ENCODE peak calls at places on chromosome 6, in six cellular contexts. One of them, this sample, is unnamed.

GRCh38 chr6:57421503-57421902 is 104.1 kb downstream of the PRIM2 start:
- DNase-seq in NCI-H2081: no peak
- DNase-seq in gastrocnemius medialis: no peak
- DNase-seq in activated CD4-positive, alpha-beta memory T cell treated with anti-CD3 and anti-CD28 coated beads for 36 hours: no peak
- DNase-seq in NCI-H748 treated with DMSO at 0.1 percent for 48 hours: no peak
- DNase-seq in GM13977: no peak
- DNase-seq in this sample: no peak

GRCh38 chr6:136503303-136503702 is 46.9 kb downstream of the MAP7 start:
- DNase-seq in NCI-H2081: peak; percentile 1
- DNase-seq in gastrocnemius medialis: no peak
- DNase-seq in activated CD4-positive, alpha-beta memory T cell treated with anti-CD3 and anti-CD28 coated beads for 36 hours: no peak
- DNase-seq in NCI-H748 treated with DMSO at 0.1 percent for 48 hours: no peak
- DNase-seq in GM13977: no peak
- DNase-seq in this sample: no peak

GRCh38 chr6:105433723-105434122 is 30.8 kb upstream of the PREP start:
- DNase-seq in NCI-H2081: no peak
- DNase-seq in gastrocnemius medialis: no peak
- DNase-seq in activated CD4-positive, alpha-beta memory T cell treated with anti-CD3 and anti-CD28 coated beads for 36 hours: no peak
- DNase-seq in NCI-H748 treated with DMSO at 0.1 percent for 48 hours: no peak
- DNase-seq in GM13977: no peak
- DNase-seq in this sample: no peak

GRCh38 chr6:120871416-120872261 is 462.6 kb downstream of the TBC1D32 start:
- DNase-seq in NCI-H2081: no peak
- DNase-seq in gastrocnemius medialis: no peak
- DNase-seq in activated CD4-positive, alpha-beta memory T cell treated with anti-CD3 and anti-CD28 coated beads for 36 hours: no peak
- DNase-seq in NCI-H748 treated with DMSO at 0.1 percent for 48 hours: no peak
- DNase-seq in GM13977: no peak
- DNase-seq in this sample: no peak

GRCh38 chr6:40308533-40309306 is 278.4 kb downstream of the LRFN2 start:
- DNase-seq in NCI-H2081: peak; percentile 63
- DNase-seq in gastrocnemius medialis: no peak
- DNase-seq in activated CD4-positive, alpha-beta memory T cell treated with anti-CD3 and anti-CD28 coated beads for 36 hours: peak; percentile 68
- DNase-seq in NCI-H748 treated with DMSO at 0.1 percent for 48 hours: peak; percentile 66
- DNase-seq in GM13977: peak; percentile 67
- DNase-seq in this sample: no peak

GRCh38 chr6:43963203-43963602 is 164.0 kb downstream of the MRPL14 start:
- DNase-seq in NCI-H2081: no peak
- DNase-seq in gastrocnemius medialis: no peak
- DNase-seq in activated CD4-positive, alpha-beta memory T cell treated with anti-CD3 and anti-CD28 coated beads for 36 hours: no peak
- DNase-seq in NCI-H748 treated with DMSO at 0.1 percent for 48 hours: no peak
- DNase-seq in GM13977: no peak
- DNase-seq in this sample: no peak

GRCh38 chr6:170344631-170345576 is 38.3 kb downstream of the FAM120B start:
- DNase-seq in NCI-H2081: peak; percentile 17
- DNase-seq in gastrocnemius medialis: no peak
- DNase-seq in activated CD4-positive, alpha-beta memory T cell treated with anti-CD3 and anti-CD28 coated beads for 36 hours: peak; percentile 25
- DNase-seq in NCI-H748 treated with DMSO at 0.1 percent for 48 hours: no peak
- DNase-seq in GM13977: no peak
- DNase-seq in this sample: peak; percentile 5

GRCh38 chr6:36954262-36954931 is at the start of gene PI16:
- DNase-seq in NCI-H2081: no peak
- DNase-seq in gastrocnemius medialis: no peak
- DNase-seq in activated CD4-positive, alpha-beta memory T cell treated with anti-CD3 and anti-CD28 coated beads for 36 hours: peak; percentile 21
- DNase-seq in NCI-H748 treated with DMSO at 0.1 percent for 48 hours: no peak
- DNase-seq in GM13977: no peak
- DNase-seq in this sample: no peak

GRCh38 chr6:105428342-105428957 is 25.6 kb upstream of the PREP start:
- DNase-seq in NCI-H2081: no peak
- DNase-seq in gastrocnemius medialis: no peak
- DNase-seq in activated CD4-positive, alpha-beta memory T cell treated with anti-CD3 and anti-CD28 coated beads for 36 hours: no peak
- DNase-seq in NCI-H748 treated with DMSO at 0.1 percent for 48 hours: no peak
- DNase-seq in GM13977: no peak
- DNase-seq in this sample: no peak

GRCh38 chr6:57173886-57174510 is 1.9 kb downstream of the BAG2 start:
- DNase-seq in NCI-H2081: no peak
- DNase-seq in gastrocnemius medialis: no peak
- DNase-seq in activated CD4-positive, alpha-beta memory T cell treated with anti-CD3 and anti-CD28 coated beads for 36 hours: no peak
- DNase-seq in NCI-H748 treated with DMSO at 0.1 percent for 48 hours: no peak
- DNase-seq in GM13977: no peak
- DNase-seq in this sample: no peak

GRCh38 chr6:25660512-25660911 is 8.5 kb downstream of the SCGN start:
- DNase-seq in NCI-H2081: peak; percentile 34
- DNase-seq in gastrocnemius medialis: no peak
- DNase-seq in activated CD4-positive, alpha-beta memory T cell treated with anti-CD3 and anti-CD28 coated beads for 36 hours: peak; percentile 67
- DNase-seq in NCI-H748 treated with DMSO at 0.1 percent for 48 hours: no peak
- DNase-seq in GM13977: no peak
- DNase-seq in this sample: no peak

GRCh38 chr6:52981215-52981910 is 13.7 kb downstream of the GSTA4 start:
- DNase-seq in NCI-H2081: no peak
- DNase-seq in gastrocnemius medialis: no peak
- DNase-seq in activated CD4-positive, alpha-beta memory T cell treated with anti-CD3 and anti-CD28 coated beads for 36 hours: no peak
- DNase-seq in NCI-H748 treated with DMSO at 0.1 percent for 48 hours: no peak
- DNase-seq in GM13977: no peak
- DNase-seq in this sample: no peak

GRCh38 chr6:32177182-32177787 is 920 bp upstream of the RNF5 start:
- DNase-seq in NCI-H2081: peak; percentile 78
- DNase-seq in gastrocnemius medialis: no peak
- DNase-seq in activated CD4-positive, alpha-beta memory T cell treated with anti-CD3 and anti-CD28 coated beads for 36 hours: no peak
- DNase-seq in NCI-H748 treated with DMSO at 0.1 percent for 48 hours: peak; percentile 90
- DNase-seq in GM13977: no peak
- DNase-seq in this sample: no peak

GRCh38 chr6:79913369-79913768 is 34.0 kb downstream of the ELOVL4 start:
- DNase-seq in NCI-H2081: peak; percentile 75
- DNase-seq in gastrocnemius medialis: no peak
- DNase-seq in activated CD4-positive, alpha-beta memory T cell treated with anti-CD3 and anti-CD28 coated beads for 36 hours: peak; percentile 9
- DNase-seq in NCI-H748 treated with DMSO at 0.1 percent for 48 hours: no peak
- DNase-seq in GM13977: no peak
- DNase-seq in this sample: no peak

GRCh38 chr6:113381957-113382356 is 475.2 kb upstream of the MARCKS start:
- DNase-seq in NCI-H2081: peak; percentile 59
- DNase-seq in gastrocnemius medialis: no peak
- DNase-seq in activated CD4-positive, alpha-beta memory T cell treated with anti-CD3 and anti-CD28 coated beads for 36 hours: no peak
- DNase-seq in NCI-H748 treated with DMSO at 0.1 percent for 48 hours: no peak
- DNase-seq in GM13977: peak; percentile 28
- DNase-seq in this sample: no peak

GRCh38 chr6:21953831-21954801 is 342.7 kb downstream of the PRL start:
- DNase-seq in NCI-H2081: peak; percentile 54
- DNase-seq in gastrocnemius medialis: no peak
- DNase-seq in activated CD4-positive, alpha-beta memory T cell treated with anti-CD3 and anti-CD28 coated beads for 36 hours: no peak
- DNase-seq in NCI-H748 treated with DMSO at 0.1 percent for 48 hours: peak; percentile 37
- DNase-seq in GM13977: no peak
- DNase-seq in this sample: no peak

GRCh38 chr6:126625019-126625418 is 285.1 kb downstream of the CENPW start:
- DNase-seq in NCI-H2081: no peak
- DNase-seq in gastrocnemius medialis: no peak
- DNase-seq in activated CD4-positive, alpha-beta memory T cell treated with anti-CD3 and anti-CD28 coated beads for 36 hours: no peak
- DNase-seq in NCI-H748 treated with DMSO at 0.1 percent for 48 hours: no peak
- DNase-seq in GM13977: no peak
- DNase-seq in this sample: no peak

GRCh38 chr6:168089186-168090063 is 10.4 kb upstream of the FRMD1 start:
- DNase-seq in NCI-H2081: peak; percentile 85
- DNase-seq in gastrocnemius medialis: no peak
- DNase-seq in activated CD4-positive, alpha-beta memory T cell treated with anti-CD3 and anti-CD28 coated beads for 36 hours: no peak
- DNase-seq in NCI-H748 treated with DMSO at 0.1 percent for 48 hours: peak; percentile 79
- DNase-seq in GM13977: no peak
- DNase-seq in this sample: no peak

GRCh38 chr6:42402184-42402583 is 49.5 kb downstream of the TRERF1 start:
- DNase-seq in NCI-H2081: no peak
- DNase-seq in gastrocnemius medialis: no peak
- DNase-seq in activated CD4-positive, alpha-beta memory T cell treated with anti-CD3 and anti-CD28 coated beads for 36 hours: peak; percentile 85
- DNase-seq in NCI-H748 treated with DMSO at 0.1 percent for 48 hours: no peak
- DNase-seq in GM13977: peak; percentile 65
- DNase-seq in this sample: no peak

GRCh38 chr6:65646494-65647035 is 60.5 kb downstream of the EYS start:
- DNase-seq in NCI-H2081: no peak
- DNase-seq in gastrocnemius medialis: no peak
- DNase-seq in activated CD4-positive, alpha-beta memory T cell treated with anti-CD3 and anti-CD28 coated beads for 36 hours: no peak
- DNase-seq in NCI-H748 treated with DMSO at 0.1 percent for 48 hours: no peak
- DNase-seq in GM13977: no peak
- DNase-seq in this sample: no peak

GRCh38 chr6:35719830-35720733 is 16.8 kb upstream of the ARMC12 start:
- DNase-seq in NCI-H2081: no peak
- DNase-seq in gastrocnemius medialis: peak; percentile 58
- DNase-seq in activated CD4-positive, alpha-beta memory T cell treated with anti-CD3 and anti-CD28 coated beads for 36 hours: peak; percentile 60
- DNase-seq in NCI-H748 treated with DMSO at 0.1 percent for 48 hours: no peak
- DNase-seq in GM13977: peak; percentile 70
- DNase-seq in this sample: no peak

GRCh38 chr6:77324851-77325250 is 138.4 kb downstream of the HTR1B start:
- DNase-seq in NCI-H2081: no peak
- DNase-seq in gastrocnemius medialis: no peak
- DNase-seq in activated CD4-positive, alpha-beta memory T cell treated with anti-CD3 and anti-CD28 coated beads for 36 hours: no peak
- DNase-seq in NCI-H748 treated with DMSO at 0.1 percent for 48 hours: no peak
- DNase-seq in GM13977: no peak
- DNase-seq in this sample: no peak

GRCh38 chr6:17101422-17102257 is at the start of gene STMND1:
- DNase-seq in NCI-H2081: peak; percentile 78
- DNase-seq in gastrocnemius medialis: no peak
- DNase-seq in activated CD4-positive, alpha-beta memory T cell treated with anti-CD3 and anti-CD28 coated beads for 36 hours: peak; percentile 14
- DNase-seq in NCI-H748 treated with DMSO at 0.1 percent for 48 hours: peak; percentile 92
- DNase-seq in GM13977: peak; percentile 55
- DNase-seq in this sample: no peak

GRCh38 chr6:43647613-43648012 is 2.8 kb downstream of the RSPH9 start:
- DNase-seq in NCI-H2081: peak; percentile 4
- DNase-seq in gastrocnemius medialis: no peak
- DNase-seq in activated CD4-positive, alpha-beta memory T cell treated with anti-CD3 and anti-CD28 coated beads for 36 hours: no peak
- DNase-seq in NCI-H748 treated with DMSO at 0.1 percent for 48 hours: no peak
- DNase-seq in GM13977: no peak
- DNase-seq in this sample: no peak

GRCh38 chr6:37489697-37490336 is 9.9 kb downstream of the CCDC167 start:
- DNase-seq in NCI-H2081: peak; percentile 38
- DNase-seq in gastrocnemius medialis: no peak
- DNase-seq in activated CD4-positive, alpha-beta memory T cell treated with anti-CD3 and anti-CD28 coated beads for 36 hours: peak; percentile 51
- DNase-seq in NCI-H748 treated with DMSO at 0.1 percent for 48 hours: no peak
- DNase-seq in GM13977: no peak
- DNase-seq in this sample: no peak

GRCh38 chr6:39844866-39845265 is 52.7 kb downstream of the DAAM2 start:
- DNase-seq in NCI-H2081: no peak
- DNase-seq in gastrocnemius medialis: no peak
- DNase-seq in activated CD4-positive, alpha-beta memory T cell treated with anti-CD3 and anti-CD28 coated beads for 36 hours: no peak
- DNase-seq in NCI-H748 treated with DMSO at 0.1 percent for 48 hours: no peak
- DNase-seq in GM13977: no peak
- DNase-seq in this sample: no peak

GRCh38 chr6:43088654-43089056 is 12.5 kb downstream of the PTK7 start:
- DNase-seq in NCI-H2081: no peak
- DNase-seq in gastrocnemius medialis: no peak
- DNase-seq in activated CD4-positive, alpha-beta memory T cell treated with anti-CD3 and anti-CD28 coated beads for 36 hours: no peak
- DNase-seq in NCI-H748 treated with DMSO at 0.1 percent for 48 hours: no peak
- DNase-seq in GM13977: no peak
- DNase-seq in this sample: no peak

GRCh38 chr6:98800866-98801265 is 33.5 kb upstream of the POU3F2 start:
- DNase-seq in NCI-H2081: no peak
- DNase-seq in gastrocnemius medialis: no peak
- DNase-seq in activated CD4-positive, alpha-beta memory T cell treated with anti-CD3 and anti-CD28 coated beads for 36 hours: no peak
- DNase-seq in NCI-H748 treated with DMSO at 0.1 percent for 48 hours: no peak
- DNase-seq in GM13977: no peak
- DNase-seq in this sample: no peak

This sample was measured in AG04449.